ENCODE peak calls at places on chromosomes 12 and 14, in four cellular contexts. One of them, this sample, is unnamed. For H3K4me1, the result is how much of the 10 kb centered on the place peaks cover.

GRCh38 chr12:131950182-131950913 is 606 bp downstream of the EP400 start:
- DNase-seq in HCT116: no peak
- DNase-seq in K562: peak
- DNase-seq in HepG2: no peak
- DNase-seq in this sample: no peak

GRCh38 chr12:104197264-104197663 is 18.3 kb upstream of the TXNRD1 start:
- DNase-seq in HCT116: no peak
- DNase-seq in K562: no peak
- DNase-seq in HepG2: no peak
- DNase-seq in this sample: no peak

GRCh38 chr12:61894168-61894567 is 366.0 kb upstream of the USP15 start:
- DNase-seq in HCT116: no peak
- DNase-seq in K562: no peak
- DNase-seq in HepG2: no peak
- DNase-seq in this sample: no peak

GRCh38 chr12:79525357-79525756 is 165.4 kb downstream of the PAWR start:
- DNase-seq in HCT116: no peak
- DNase-seq in K562: no peak
- DNase-seq in HepG2: no peak
- DNase-seq in this sample: no peak

GRCh38 chr12:124487065-124487833 is 80.2 kb downstream of the NCOR2 start:
- DNase-seq in HCT116: no peak
- DNase-seq in K562: peak
- DNase-seq in HepG2: no peak
- DNase-seq in this sample: no peak

GRCh38 chr14:59100203-59100602 is 88.3 kb upstream of the DAAM1 start:
- DNase-seq in HCT116: no peak
- DNase-seq in K562: no peak
- DNase-seq in HepG2: no peak
- DNase-seq in this sample: no peak

GRCh38 chr14:56268653-56269052 is 150.4 kb downstream of the PELI2 start:
- DNase-seq in HCT116: no peak
- DNase-seq in K562: no peak
- DNase-seq in HepG2: no peak
- DNase-seq in this sample: no peak

GRCh38 chr12:128228581-128228980 is 38.4 kb upstream of the TMEM132C start:
- DNase-seq in HCT116: no peak
- DNase-seq in K562: no peak
- DNase-seq in HepG2: no peak
- DNase-seq in this sample: no peak

GRCh38 chr14:57960946-57961792 is 95.3 kb upstream of the SLC35F4 start:
- DNase-seq in HCT116: no peak
- DNase-seq in K562: no peak
- DNase-seq in HepG2: no peak
- DNase-seq in this sample: no peak

GRCh38 chr12:64679487-64679983 is 69.2 kb downstream of the RASSF3 start:
- DNase-seq in HCT116: peak
- DNase-seq in K562: peak
- DNase-seq in HepG2: no peak
- DNase-seq in this sample: peak

GRCh38 chr12:56040963-56041578 is 647 bp upstream of the RPS26 start:
- DNase-seq in HCT116: no peak
- DNase-seq in K562: no peak
- DNase-seq in HepG2: no peak
- DNase-seq in this sample: no peak

GRCh38 chr12:119090276-119090675 is 88.5 kb upstream of the HSPB8 start:
- DNase-seq in HCT116: no peak
- DNase-seq in K562: no peak
- DNase-seq in HepG2: no peak
- DNase-seq in this sample: no peak

GRCh38 chr12:116924558-116925453 is 14.1 kb downstream of the FBXW8 start:
- DNase-seq in HCT116: peak
- DNase-seq in K562: peak
- DNase-seq in HepG2: peak
- DNase-seq in this sample: no peak

GRCh38 chr14:95140060-95140858 is 17.1 kb downstream of the DICER1 start:
- DNase-seq in HCT116: no peak
- DNase-seq in K562: no peak
- DNase-seq in HepG2: no peak
- DNase-seq in this sample: no peak

GRCh38 chr12:111624540-111624939 is 25.4 kb upstream of the ATXN2 start:
- DNase-seq in HCT116: no peak
- DNase-seq in K562: peak
- DNase-seq in HepG2: no peak
- DNase-seq in this sample: no peak

GRCh38 chr12:121545459-121545858 is 35.4 kb downstream of the KDM2B start:
- DNase-seq in HCT116: no peak
- DNase-seq in K562: no peak
- DNase-seq in HepG2: no peak
- DNase-seq in this sample: no peak

GRCh38 chr14:30541318-30541717 is 17.6 kb upstream of the G2E3 start:
- DNase-seq in HCT116: no peak
- DNase-seq in K562: no peak
- DNase-seq in HepG2: no peak
- DNase-seq in this sample: no peak

GRCh38 chr12:86801439-86801838 is 545.2 kb upstream of the MGAT4C start:
- DNase-seq in HCT116: peak
- DNase-seq in K562: no peak
- DNase-seq in HepG2: no peak
- DNase-seq in this sample: no peak

GRCh38 chr12:8664228-8664963 is 1.8 kb upstream of the MFAP5 start:
- DNase-seq in HCT116: no peak
- DNase-seq in K562: no peak
- DNase-seq in HepG2: no peak
- DNase-seq in this sample: no peak

GRCh38 chr14:97177016-97177415 is 379.8 kb downstream of the VRK1 start:
- DNase-seq in HCT116: peak
- DNase-seq in K562: no peak
- DNase-seq in HepG2: peak
- DNase-seq in this sample: peak

GRCh38 chr14:69501362-69501964 is 16.9 kb downstream of the PLEKHD1 start:
- DNase-seq in HCT116: no peak
- DNase-seq in K562: no peak
- DNase-seq in HepG2: no peak
- DNase-seq in this sample: no peak

GRCh38 chr12:54405573-54405972 is 13.5 kb downstream of the ITGA5 start:
- DNase-seq in HCT116: no peak
- DNase-seq in K562: no peak
- DNase-seq in HepG2: no peak
- DNase-seq in this sample: no peak

GRCh38 chr12:57467915-57468314 is 8.3 kb downstream of the GLI1 start:
- DNase-seq in HCT116: no peak
- DNase-seq in K562: no peak
- DNase-seq in HepG2: no peak
- DNase-seq in this sample: no peak

GRCh38 chr12:62319058-62319457 is 58.9 kb downstream of the USP15 start:
- DNase-seq in HCT116: no peak
- DNase-seq in K562: no peak
- DNase-seq in HepG2: no peak
- DNase-seq in this sample: no peak

GRCh38 chr12:92185052-92185451 is 39.4 kb upstream of the BTG1 start:
- DNase-seq in HCT116: no peak
- DNase-seq in K562: no peak
- DNase-seq in HepG2: no peak
- DNase-seq in this sample: no peak

GRCh38 chr14:74656964-74657363 is 44.9 kb upstream of the LTBP2 start:
- DNase-seq in HCT116: no peak
- DNase-seq in K562: no peak
- DNase-seq in HepG2: no peak
- DNase-seq in this sample: no peak

GRCh38 chr14:94227029-94227428 is 52.9 kb downstream of the PPP4R4 start:
- DNase-seq in HCT116: no peak
- DNase-seq in K562: no peak
- DNase-seq in HepG2: no peak
- DNase-seq in this sample: no peak

GRCh38 chr12:49909328-49909727 is 5.6 kb upstream of the FAIM2 start:
- DNase-seq in HCT116: no peak
- DNase-seq in K562: no peak
- DNase-seq in HepG2: no peak
- DNase-seq in this sample: no peak

DNA sequence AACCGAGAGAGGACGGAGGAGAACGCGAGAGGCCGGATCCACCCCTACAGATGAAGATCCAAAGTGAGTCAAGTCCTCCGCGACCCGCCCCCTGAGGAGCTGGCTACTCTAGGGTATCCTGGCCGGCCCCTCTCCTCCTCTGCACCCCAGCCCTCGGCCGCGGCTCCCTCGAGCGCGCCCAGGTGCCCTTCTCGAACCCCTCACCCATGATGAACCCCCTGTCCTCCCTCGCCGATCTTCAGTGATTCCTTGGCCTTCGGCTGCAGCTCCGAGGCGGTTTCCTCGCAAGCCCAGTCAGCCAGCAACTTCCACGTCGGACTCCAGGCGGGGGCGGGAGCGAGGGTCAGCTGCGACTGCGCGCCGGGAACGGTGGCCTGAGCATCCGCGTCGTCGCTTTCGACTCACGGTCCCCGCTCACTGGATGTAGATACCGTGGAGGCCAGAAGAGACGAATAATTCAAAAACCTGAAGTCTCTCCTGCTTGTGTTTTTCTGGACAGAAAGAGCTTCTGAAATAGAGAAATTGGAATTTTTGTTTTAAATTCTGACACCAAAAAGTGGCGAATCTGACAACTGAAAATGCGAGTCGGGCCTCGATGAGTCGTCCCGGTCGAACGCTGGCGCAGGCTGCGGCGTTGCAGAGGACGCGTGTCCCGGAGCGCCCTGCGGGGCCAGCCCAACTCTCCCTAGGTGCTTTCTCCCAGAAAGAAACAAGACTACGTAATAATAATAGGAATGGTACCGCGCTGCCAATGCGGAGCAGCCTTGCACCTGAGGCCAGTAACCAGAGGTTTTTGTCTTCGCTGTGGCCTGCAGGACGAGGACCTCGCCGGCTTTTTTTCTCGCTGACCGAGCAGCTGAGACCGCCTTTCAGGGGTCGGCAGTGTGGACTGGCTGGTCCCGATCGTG is at the start of gene ARL1:
- DNase-seq in HCT116: peak
- DNase-seq in K562: peak
- DNase-seq in HepG2: peak
- DNase-seq in this sample: peak
- TF ChIP-seq REST in HCT116: no peak
- TF ChIP-seq REST in K562: no peak
- TF ChIP-seq REST in HepG2: peak
- TF ChIP-seq REST in this sample: no peak

GRCh38 chr14:50407089-50407813 is 10.6 kb upstream of the CDKL1 start:
- DNase-seq in HCT116: no peak
- DNase-seq in K562: no peak
- DNase-seq in HepG2: no peak
- DNase-seq in this sample: no peak
- TF ChIP-seq TCF7L2 in HCT116: no peak
- TF ChIP-seq TCF7L2 in K562: no peak
- TF ChIP-seq TCF7L2 in HepG2: no peak
- TF ChIP-seq TCF7L2 in this sample: no peak

DNA sequence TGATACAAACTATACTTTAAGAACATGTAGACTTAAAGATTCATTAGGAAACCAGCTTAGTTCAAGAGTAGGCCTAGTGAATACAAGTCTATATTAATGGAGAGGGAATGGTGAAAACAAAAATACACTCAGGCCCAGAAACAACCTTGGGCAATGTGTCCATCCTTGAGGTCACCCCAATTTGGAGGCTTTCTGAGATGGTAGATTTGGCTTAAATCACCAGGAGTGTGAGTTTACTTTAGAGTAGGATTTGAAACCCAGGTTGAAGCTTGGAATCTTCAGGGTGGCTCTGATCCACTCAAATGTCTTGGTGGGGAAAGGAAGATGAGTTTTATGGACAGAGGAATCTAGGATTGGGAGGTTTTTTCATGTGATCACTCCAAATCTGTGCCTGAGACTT is 10.5 kb downstream of the LDHB start:
- DNase-seq in HCT116: no peak
- DNase-seq in K562: no peak
- DNase-seq in HepG2: no peak
- DNase-seq in this sample: no peak
- H3K4me1 ChIP-seq in HCT116: under half
- H3K4me1 ChIP-seq in K562: under half
- H3K4me1 ChIP-seq in HepG2: under half
- H3K4me1 ChIP-seq in this sample: under half

DNA sequence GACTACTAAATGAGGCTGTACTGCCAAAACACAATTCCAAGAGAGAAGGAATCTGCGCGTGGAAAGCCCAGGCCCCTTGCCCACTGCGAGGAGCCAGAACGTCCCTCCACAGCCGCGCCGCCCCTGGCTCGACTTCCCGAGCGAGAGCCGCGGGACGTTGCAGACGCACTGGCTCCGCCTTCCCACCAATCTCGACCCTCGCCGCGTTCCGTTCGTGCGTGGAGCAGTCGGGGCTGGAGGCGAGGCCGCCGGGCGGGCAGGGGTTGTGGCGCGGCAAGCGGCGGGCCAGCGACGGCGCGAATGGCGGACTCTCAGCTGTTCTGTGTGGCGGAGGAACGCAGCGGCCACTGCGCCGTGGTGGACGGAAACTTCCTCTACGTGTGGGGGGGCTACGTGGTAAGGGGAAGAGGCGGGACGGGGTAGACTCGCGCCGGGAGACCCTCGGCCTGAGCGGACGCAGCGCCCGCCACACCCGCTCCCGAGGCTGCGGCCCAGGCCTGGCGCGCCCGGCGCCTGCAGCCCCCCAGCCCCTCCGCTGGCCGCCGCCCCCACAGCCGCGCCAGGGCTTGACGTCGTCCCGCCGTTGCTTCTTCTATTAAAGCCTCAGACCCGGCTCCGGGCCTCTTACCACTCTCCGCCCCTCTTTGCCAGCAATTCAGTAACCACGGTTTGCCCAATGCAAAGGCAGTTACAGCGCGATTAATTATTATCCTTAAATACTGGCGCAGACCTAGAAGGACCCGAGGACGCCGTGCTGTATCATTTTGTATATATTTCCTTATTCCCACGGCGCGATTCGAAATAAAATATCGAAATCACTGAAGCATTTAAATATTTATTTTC is at the start of gene KLHDC1:
- DNase-seq in HCT116: no peak
- DNase-seq in K562: peak
- DNase-seq in HepG2: peak
- DNase-seq in this sample: no peak
- TF ChIP-seq REST in HCT116: no peak
- TF ChIP-seq REST in K562: no peak
- TF ChIP-seq REST in HepG2: no peak
- TF ChIP-seq REST in this sample: no peak

This sample was measured in Panc1.